ENCODE peak calls at places on chromosomes 1 and 21, in nine cellular contexts. J, B, L, X, Y, M, D, G and T are unnamed samples.

GRCh38 chr1:55575571-55576279 is 360.6 kb upstream of the USP24 start:
- DNase-seq in J (no peak), B (no peak), L (no peak), X (peak; percentile 22), Y (no peak), M (peak; percentile 34), D (peak; percentile 35), G (peak; percentile 14), T (no peak)

GRCh38 chr1:222697858-222698257 is 14.4 kb downstream of the AIDA start:
- DNase-seq in J (no peak), B (no peak), L (peak; percentile 65), X (no peak), Y (no peak), M (no peak), D (no peak), G (peak; percentile 58), T (no peak)

GRCh38 chr1:48492392-48492791 is 20.4 kb upstream of the SPATA6 start:
- DNase-seq in J (no peak), B (no peak), L (peak; percentile 24), X (peak; percentile 73), Y (no peak), M (peak; percentile 70), D (no peak), G (no peak), T (no peak)

GRCh38 chr21:21731626-21732025 is 733.4 kb downstream of the NCAM2 start:
- DNase-seq in J (no peak), B (no peak), L (no peak), X (no peak), Y (no peak), M (no peak), D (no peak), G (no peak), T (no peak)

GRCh38 chr1:192998536-192998935 is 60.6 kb downstream of the UCHL5 start:
- DNase-seq in J (no peak), B (no peak), L (no peak), X (no peak), Y (no peak), M (no peak), D (no peak), G (no peak), T (no peak)

GRCh38 chr1:223341111-223341510 is 22.9 kb downstream of the SUSD4 start:
- DNase-seq in J (no peak), B (peak; percentile 31), L (peak; percentile 35), X (no peak), Y (no peak), M (no peak), D (peak; percentile 76), G (peak; percentile 82), T (peak; percentile 26)

GRCh38 chr1:46687095-46687659 is 15.5 kb downstream of the TEX38 start:
- DNase-seq in J (no peak), B (no peak), L (peak; percentile 80), X (peak; percentile 94), Y (no peak), M (peak; percentile 97), D (peak; percentile 91), G (peak; percentile 71), T (peak; percentile 52)

GRCh38 chr1:193479187-193479586 is 292.8 kb upstream of the B3GALT2 start:
- DNase-seq in J (no peak), B (no peak), L (no peak), X (peak; percentile 60), Y (no peak), M (peak; percentile 36), D (no peak), G (no peak), T (no peak)

GRCh38 chr1:170114916-170115315 is 30.8 kb upstream of the NTMT2 start:
- DNase-seq in J (no peak), B (no peak), L (peak; percentile 69), X (no peak), Y (no peak), M (no peak), D (no peak), G (peak; percentile 46), T (peak; percentile 34)

GRCh38 chr1:20723159-20723536 is 5.3 kb upstream of the KIF17 start:
- DNase-seq in J (no peak), B (no peak), L (no peak), X (no peak), Y (no peak), M (no peak), D (no peak), G (no peak), T (no peak)

GRCh38 chr1:9242338-9242969 is 7.9 kb downstream of the H6PD start:
- DNase-seq in J (no peak), B (peak; percentile 83), L (peak; percentile 85), X (peak; percentile 50), Y (no peak), M (peak; percentile 63), D (peak; percentile 85), G (no peak), T (peak; percentile 73)

GRCh38 chr1:182752827-182753104 is 36.8 kb upstream of the NPL start:
- DNase-seq in J (no peak), B (no peak), L (no peak), X (no peak), Y (no peak), M (no peak), D (no peak), G (no peak), T (no peak)

GRCh38 chr1:154557939-154558609 is 388 bp downstream of the UBE2Q1 start:
- DNase-seq in J (no peak), B (peak; percentile 94), L (peak; percentile 25), X (peak; percentile 55), Y (no peak), M (peak; percentile 42), D (peak; percentile 68), G (peak; percentile 23), T (peak; percentile 72)

GRCh38 chr1:229040630-229041358 is 230.1 kb upstream of the RAB4A start:
- DNase-seq in J (no peak), B (no peak), L (no peak), X (no peak), Y (no peak), M (no peak), D (no peak), G (no peak), T (no peak)
- H3K4me3 ChIP-seq in J (no peak overlapping the region), B (no peak overlapping the region), L (no peak overlapping the region), X (no peak overlapping the region), Y (no peak overlapping the region), M (no peak overlapping the region), D (no peak overlapping the region), G (no peak overlapping the region), T (no peak overlapping the region)

DNA sequence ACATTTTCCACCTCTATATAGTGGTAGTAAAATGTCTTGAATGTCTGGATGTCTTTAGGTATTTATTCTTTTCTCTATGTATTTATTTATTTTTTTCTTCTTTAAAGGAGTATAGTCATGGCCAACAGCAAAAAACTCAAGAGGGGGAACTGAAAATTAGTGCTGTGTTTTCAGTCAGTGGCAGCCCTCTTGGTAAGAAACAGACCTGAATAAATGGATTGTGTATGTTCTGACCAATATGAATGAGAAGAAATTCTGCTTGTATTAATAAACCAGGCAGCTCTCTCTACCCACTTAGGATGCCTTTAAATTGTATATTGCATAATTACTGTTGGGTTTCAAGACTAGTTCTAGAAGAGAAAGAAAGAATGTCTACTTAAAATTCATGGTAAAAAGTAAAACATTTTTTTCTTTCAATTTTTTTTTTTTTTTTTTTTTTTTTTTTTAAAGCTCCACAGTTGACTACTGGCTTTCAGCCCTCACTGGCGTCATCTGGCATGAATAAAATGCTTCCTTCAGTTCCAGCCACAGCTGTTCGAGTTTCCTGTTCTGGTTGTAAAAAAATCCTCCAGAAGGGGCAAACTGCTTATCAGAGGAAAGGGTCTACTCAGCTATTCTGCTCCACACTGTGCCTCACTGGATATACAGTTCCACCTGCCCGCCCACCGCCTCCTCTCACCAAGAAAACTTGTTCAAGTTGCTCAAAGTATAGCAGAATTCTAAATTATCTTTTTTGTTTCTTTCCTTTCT is 101.6 kb downstream of the ZMYM4 start:
- DNase-seq in J (no peak), B (no peak), L (peak; percentile 91), X (peak; percentile 33), Y (no peak), M (peak; percentile 32), D (peak; percentile 79), G (peak; percentile 86), T (peak; percentile 69)
- H3K27ac ChIP-seq in J (no peak overlapping the region), B (no peak overlapping the region), L (no peak overlapping the region), X (peak overlapping the region; percentile 23), Y (no peak overlapping the region), M (no peak overlapping the region), D (no peak overlapping the region), G (peak overlapping the region; percentile 58), T (peak overlapping the region; percentile 22)

GRCh38 chr1:91635763-91636162 is 135.1 kb downstream of the CDC7 start:
- DNase-seq in J (no peak), B (no peak), L (no peak), X (no peak), Y (no peak), M (no peak), D (no peak), G (no peak), T (no peak)
- H3K4me3 ChIP-seq in J (no peak overlapping the region), B (no peak overlapping the region), L (no peak overlapping the region), X (no peak overlapping the region), Y (no peak overlapping the region), M (no peak overlapping the region), D (no peak overlapping the region), G (no peak overlapping the region), T (no peak overlapping the region)

GRCh38 chr1:214551052-214551435 is 358 bp downstream of the PTPN14 start:
- DNase-seq in J (no peak), B (peak; percentile 82), L (no peak), X (peak; percentile 41), Y (peak; percentile 70), M (peak; percentile 47), D (peak; percentile 71), G (peak; percentile 21), T (peak; percentile 64)

GRCh38 chr1:214551436-214552173 is at the start of gene PTPN14:
- DNase-seq in J (peak; percentile 95), B (peak; percentile 93), L (peak; percentile 98), X (peak; percentile 82), Y (peak; percentile 91), M (peak; percentile 80), D (peak; percentile 90), G (peak; percentile 96), T (peak; percentile 97)

GRCh38 chr1:214550339-214551051 is 907 bp downstream of the PTPN14 start:
- DNase-seq in J (peak; percentile 45), B (no peak), L (no peak), X (no peak), Y (peak; percentile 53), M (no peak), D (no peak), G (no peak), T (no peak)

GRCh38 chr1:214548988-214549387 is 2.4 kb downstream of the PTPN14 start:
- DNase-seq in J (peak; percentile 57), B (no peak), L (peak; percentile 49), X (no peak), Y (no peak), M (no peak), D (peak; percentile 54), G (peak; percentile 70), T (no peak)

DNA sequence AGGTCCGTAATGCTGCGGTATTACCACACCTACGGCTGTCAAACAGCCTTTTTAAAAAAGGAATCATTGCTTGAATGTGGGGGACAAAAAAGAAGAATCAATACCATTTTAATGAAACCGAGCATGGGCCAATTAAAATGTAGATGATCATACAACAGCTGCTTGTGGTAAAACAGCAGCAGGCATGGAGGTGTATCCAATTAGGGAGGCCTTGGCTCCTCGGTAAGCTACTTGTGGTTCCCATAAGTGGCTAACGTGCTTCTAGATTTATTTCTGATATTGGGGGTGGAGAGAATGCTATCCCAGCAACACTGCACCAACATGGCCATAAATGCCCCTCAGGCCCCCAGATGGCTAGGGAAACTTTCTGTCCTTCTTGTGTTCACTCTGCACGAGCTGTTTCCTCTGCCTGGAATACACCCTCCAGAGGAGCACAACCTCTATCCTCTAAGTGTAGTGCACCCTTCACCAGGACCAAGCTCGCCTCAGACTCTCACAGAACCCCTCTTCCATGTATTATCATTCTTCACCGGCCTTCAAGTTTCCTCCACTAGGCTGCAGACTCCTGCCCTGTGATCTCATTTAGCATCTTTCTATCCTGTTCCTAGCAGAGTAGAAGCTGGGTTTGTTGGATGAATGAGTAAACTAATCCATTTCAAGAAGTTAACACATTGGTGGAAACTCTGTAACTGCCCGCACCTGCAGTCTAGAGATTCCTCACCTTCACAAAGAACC is 1.6 kb downstream of the PTPN14 start:
- DNase-seq in J (peak; percentile 45), B (no peak), L (peak; percentile 41), X (no peak), Y (peak; percentile 40), M (no peak), D (no peak), G (peak; percentile 60), T (peak; percentile 55)
- H3K27ac ChIP-seq in J (peak overlapping the region; percentile 99), B (peak overlapping the region; percentile 96), L (no peak overlapping the region), X (peak overlapping the region; percentile 90), Y (peak overlapping the region; percentile 97), M (no peak overlapping the region), D (no peak overlapping the region), G (no peak overlapping the region), T (peak overlapping the region; percentile 99)